ENCODE peak calls at places on chromosome 15, in four cellular contexts. P is activated naive CD4-positive, alpha-beta T cell treated with anti-CD3 and anti-CD28 coated beads, Interleukin-2, amount 50 U/mL, for 72 hours; N is upper lobe of right lung; K is NCI-H774. A is an unnamed sample.

GRCh38 chr15:74758736-74759135 is 10.1 kb downstream of the CYP1A2 start:
- DNase-seq in P (no peak), N (no peak), K (no peak), A (no peak)

GRCh38 chr15:65414841-65415621 is 7.7 kb downstream of the IGDCC4 start:
- DNase-seq in P (no peak), N (no peak), K (peak; percentile 19), A (no peak)

GRCh38 chr15:59401810-59402569 is 29.3 kb upstream of the MYO1E start:
- DNase-seq in P (no peak), N (no peak), K (peak; percentile 22), A (no peak)

GRCh38 chr15:74870496-74871213 is 2.5 kb downstream of the SCAMP2 start:
- DNase-seq in P (no peak), N (no peak), K (no peak), A (no peak)

GRCh38 chr15:77420610-77421369 is at the start of gene HMG20A:
- DNase-seq in P (peak; percentile 46), N (peak; percentile 81), K (peak; percentile 81), A (peak; percentile 73)

GRCh38 chr15:90895571-90896117 is 7.5 kb upstream of the MAN2A2 start:
- DNase-seq in P (no peak), N (no peak), K (peak; percentile 3), A (no peak)

GRCh38 chr15:71136159-71137137 is 21.2 kb downstream of the THSD4 start:
- DNase-seq in P (no peak), N (no peak), K (no peak), A (no peak)

GRCh38 chr15:46312133-46312740 is 677.4 kb downstream of the SQOR start:
- DNase-seq in P (peak; percentile 62), N (peak; percentile 64), K (peak; percentile 80), A (peak; percentile 81)

GRCh38 chr15:52018693-52019393 is at the start of gene MAPK6:
- DNase-seq in P (peak; percentile 94), N (peak; percentile 97), K (peak; percentile 88), A (peak; percentile 95)

GRCh38 chr15:81941479-81941878 is 104.3 kb downstream of the MEX3B start:
- DNase-seq in P (no peak), N (no peak), K (peak; percentile 35), A (no peak)

GRCh38 chr15:84961114-84961452 is 20.6 kb upstream of the PDE8A start:
- DNase-seq in P (no peak), N (no peak), K (no peak), A (no peak)

GRCh38 chr15:71114887-71115566 is at the start of gene THSD4:
- DNase-seq in P (peak; percentile 82), N (peak; percentile 93), K (peak; percentile 74), A (peak; percentile 88)

GRCh38 chr15:67199881-67200763 is 54.3 kb downstream of the AAGAB start:
- DNase-seq in P (no peak), N (no peak), K (no peak), A (no peak)